ENCODE peak calls at places on chromosomes 12 and 14, in nine cellular contexts. F, S, U, Y, Q, D, H, I and O are unnamed samples.

GRCh38 chr12:38269897-38270296 is 46.7 kb upstream of the ALG10B start:
- DNase-seq in F (no peak), S (no peak), U (no peak), Y (no peak), Q (no peak), D (no peak), H (no peak), I (no peak), O (no peak)

GRCh38 chr14:58731465-58732330 is 93.9 kb downstream of the DACT1 start:
- DNase-seq in F (no peak), S (no peak), U (no peak), Y (no peak), Q (no peak), D (no peak), H (no peak), I (peak; percentile 96), O (no peak)

GRCh38 chr14:32358781-32359180 is 29.7 kb downstream of the AKAP6 start:
- DNase-seq in F (no peak), S (no peak), U (no peak), Y (no peak), Q (no peak), D (no peak), H (no peak), I (no peak), O (no peak)

GRCh38 chr12:24631691-24632090 is 317.2 kb downstream of the BCAT1 start:
- DNase-seq in F (no peak), S (no peak), U (no peak), Y (no peak), Q (no peak), D (no peak), H (no peak), I (no peak), O (no peak)

GRCh38 chr14:55097894-55098560 is 31.0 kb upstream of the LGALS3 start:
- DNase-seq in F (no peak), S (no peak), U (peak; percentile 59), Y (no peak), Q (no peak), D (no peak), H (peak; percentile 53), I (no peak), O (peak; percentile 71)

GRCh38 chr12:88375960-88376305 is 204.3 kb downstream of the KITLG start:
- DNase-seq in F (no peak), S (no peak), U (no peak), Y (no peak), Q (no peak), D (no peak), H (no peak), I (no peak), O (no peak)

GRCh38 chr14:73462078-73462715 is 3.9 kb upstream of the NUMB start:
- DNase-seq in F (peak; percentile 45), S (peak; percentile 62), U (peak; percentile 86), Y (no peak), Q (no peak), D (peak; percentile 90), H (peak; percentile 92), I (no peak), O (peak; percentile 88)

GRCh38 chr14:77615231-77616132 is 955 bp downstream of the SPTLC2 start:
- DNase-seq in F (peak; percentile 7), S (peak; percentile 43), U (no peak), Y (no peak), Q (no peak), D (no peak), H (no peak), I (no peak), O (peak; percentile 26)

GRCh38 chr12:12983420-12984035 is 16.5 kb downstream of the HEBP1 start:
- DNase-seq in F (peak; percentile 17), S (peak; percentile 45), U (no peak), Y (no peak), Q (no peak), D (no peak), H (no peak), I (peak; percentile 33), O (no peak)

GRCh38 chr12:128178551-128178950 is 88.4 kb upstream of the TMEM132C start:
- DNase-seq in F (no peak), S (no peak), U (no peak), Y (no peak), Q (no peak), D (no peak), H (no peak), I (no peak), O (no peak)

GRCh38 chr12:53752651-53753050 is 872 bp upstream of the CISTR start:
- DNase-seq in F (no peak), S (no peak), U (no peak), Y (no peak), Q (no peak), D (no peak), H (no peak), I (no peak), O (no peak)

GRCh38 chr12:54378791-54379400 is 5.6 kb downstream of the ZNF385A start:
- DNase-seq in F (peak; percentile 86), S (peak; percentile 93), U (peak; percentile 82), Y (peak; percentile 81), Q (no peak), D (no peak), H (peak; percentile 70), I (no peak), O (peak; percentile 68)

DNA sequence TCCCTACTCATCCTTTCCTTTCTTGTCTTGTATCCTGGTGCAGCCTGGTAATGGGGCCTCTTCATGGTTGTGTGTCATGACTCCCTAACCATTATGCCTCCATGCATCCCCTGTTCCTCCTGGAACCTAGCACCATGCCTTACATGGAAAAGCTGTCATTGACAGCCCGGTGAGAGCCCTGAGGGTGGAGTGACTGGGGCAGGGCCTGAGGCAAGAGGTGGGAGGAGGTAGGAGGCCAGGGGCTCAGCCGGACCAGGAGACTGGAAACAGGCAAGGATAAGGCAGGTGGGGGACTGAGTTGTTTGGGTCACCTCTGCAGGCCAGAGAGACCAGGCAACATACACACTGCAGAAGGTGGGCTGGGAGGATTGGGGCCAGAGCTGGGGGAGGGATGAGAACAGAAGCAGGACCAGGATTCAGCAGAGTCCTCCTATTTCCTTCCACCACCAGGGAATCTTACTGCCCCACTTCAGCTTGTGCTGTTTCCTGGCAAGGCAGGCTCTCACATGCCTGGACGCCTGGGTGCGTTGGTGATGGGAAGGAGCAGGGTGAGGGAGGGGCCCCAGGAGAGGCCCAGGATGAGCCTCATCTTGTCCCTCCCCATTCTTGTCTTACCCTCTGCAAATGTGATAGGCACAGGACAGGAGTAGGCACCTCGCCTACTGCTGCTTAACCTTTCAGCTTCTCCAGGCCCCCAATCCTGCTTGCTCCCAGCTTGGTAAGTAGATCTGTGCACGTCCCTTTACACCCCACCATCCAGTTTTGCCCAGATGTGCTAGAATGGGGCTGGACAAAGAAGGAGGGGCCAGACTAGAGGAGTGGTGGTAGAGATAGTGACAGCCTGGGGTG is at the start of gene LTB4R2:
- DNase-seq in F (no peak), S (no peak), U (no peak), Y (no peak), Q (no peak), D (peak; percentile 43), H (no peak), I (no peak), O (no peak)
- H3K4me1 ChIP-seq in F (peaks cover 4% of the 10 kb centered on the region), S (peaks cover 2% of the 10 kb centered on the region), U (peaks cover 31% of the 10 kb centered on the region), Y (peaks cover 99% of the 10 kb centered on the region), Q (no peaks in the 10 kb centered on the region), D (peaks cover 8% of the 10 kb centered on the region), H (peaks cover 44% of the 10 kb centered on the region), I (peaks cover 7% of the 10 kb centered on the region), O (peaks cover 45% of the 10 kb centered on the region)

DNA sequence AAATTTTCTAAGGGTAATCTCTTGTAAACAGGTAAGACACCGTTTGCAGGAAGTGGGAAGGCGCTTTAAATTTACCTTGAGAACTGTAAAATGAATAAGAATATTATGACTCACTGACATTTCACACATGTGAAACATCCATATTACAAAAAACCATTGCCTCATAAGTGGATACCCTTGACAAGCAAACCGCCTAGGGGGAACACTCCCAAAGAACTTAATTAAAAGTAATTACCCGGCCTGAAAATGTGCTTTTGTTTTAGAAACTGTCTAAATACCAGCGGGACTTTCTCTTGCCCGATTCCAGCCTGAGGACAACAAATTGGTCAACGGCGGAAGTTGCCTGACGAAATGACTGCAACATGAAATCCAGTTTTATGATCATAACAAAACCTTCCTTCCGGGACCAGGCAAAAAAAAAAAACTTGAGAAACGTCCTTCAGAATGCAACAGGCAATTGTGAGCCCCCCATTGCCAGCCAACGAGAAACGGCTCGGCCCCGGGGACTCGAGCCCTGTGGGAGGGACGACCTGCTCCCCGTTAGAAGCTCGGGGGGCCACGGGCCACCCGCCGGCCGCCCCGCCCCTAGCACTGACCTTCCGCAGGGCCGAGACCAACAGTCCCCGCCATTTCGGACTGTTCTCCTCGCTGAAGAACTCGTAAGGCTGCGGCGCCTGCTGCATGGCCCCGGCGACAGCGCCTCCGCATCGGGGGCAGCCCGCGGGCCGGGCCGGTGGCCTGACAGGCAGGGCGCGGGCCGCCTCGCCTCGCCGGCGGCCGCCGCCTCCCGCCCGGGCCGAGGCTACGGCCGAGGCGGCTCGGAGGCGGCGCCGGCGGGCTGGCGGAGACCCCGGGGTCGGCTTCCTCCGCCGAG is 540 bp downstream of the SOS2 start:
- DNase-seq in F (no peak), S (peak; percentile 75), U (peak; percentile 78), Y (peak; percentile 92), Q (peak; percentile 43), D (peak; percentile 46), H (peak; percentile 41), I (peak; percentile 21), O (peak; percentile 58)
- TF ChIP-seq POLR2AphosphoS5 in F (peak; percentile 4), S (no peak), U (peak; percentile 56), Y (no peak), Q (no peak), D (peak; percentile 46), H (no peak), I (no peak), O (peak; percentile 38)

GRCh38 chr14:74577948-74578275 is 34.1 kb downstream of the LTBP2 start:
- DNase-seq in F (no peak), S (no peak), U (peak; percentile 36), Y (peak; percentile 39), Q (no peak), D (no peak), H (no peak), I (no peak), O (no peak)
- H3K4me1 ChIP-seq in F (no peaks in the 10 kb centered on the region), S (peaks cover 72% of the 10 kb centered on the region), U (peaks cover 6% of the 10 kb centered on the region), Y (peaks cover 40% of the 10 kb centered on the region), Q (peaks cover 14% of the 10 kb centered on the region), D (no peaks in the 10 kb centered on the region), H (peaks cover 10% of the 10 kb centered on the region), I (peaks cover 30% of the 10 kb centered on the region), O (peaks cover 7% of the 10 kb centered on the region)

DNA sequence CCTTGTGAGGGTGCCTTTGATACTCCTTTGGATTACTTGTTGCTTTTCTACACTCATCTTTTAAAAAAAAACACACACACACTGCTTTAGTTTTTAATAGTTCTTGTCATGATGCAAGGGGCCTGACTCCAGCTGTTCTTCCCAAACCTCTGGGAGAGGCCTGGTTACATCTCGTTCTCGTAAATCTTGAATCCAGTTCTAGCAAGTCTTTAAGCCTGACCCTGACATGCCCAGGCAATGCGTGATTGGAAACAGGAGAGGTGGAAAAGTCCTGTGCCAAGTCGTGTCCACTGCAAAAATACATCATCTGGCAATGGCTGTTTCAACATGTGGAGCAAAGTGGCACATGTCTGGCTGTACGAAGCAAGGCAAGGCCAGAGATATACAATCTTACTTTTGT is 356.7 kb upstream of the DDHD1 start:
- DNase-seq in F (no peak), S (no peak), U (peak; percentile 85), Y (no peak), Q (no peak), D (peak; percentile 73), H (no peak), I (no peak), O (peak; percentile 20)
- TF ChIP-seq POLR2AphosphoS5 in F (no peak), S (no peak), U (peak; percentile 91), Y (no peak), Q (no peak), D (peak; percentile 85), H (peak; percentile 78), I (no peak), O (peak; percentile 77)